ENCODE peak calls at places on chromosomes 6 and 20, in eight cellular contexts. C is right cardiac atrium; N is heart left ventricle; F is aorta; H is body of pancreas; T is IMR-90; D is CD8-positive, alpha-beta memory T cell; O is tibial nerve. G is an unnamed sample.

GRCh38 chr6:151760486-151760885 is 47.0 kb upstream of the ESR1 start:
- DNase-seq in C (no peak), N (no peak), F (no peak), H (no peak), T (no peak), D (no peak), O (no peak), G (no peak)

GRCh38 chr20:46541229-46541935 is 9.1 kb downstream of the OCSTAMP start:
- DNase-seq in C (no peak), N (no peak), F (no peak), H (no peak), T (no peak), D (no peak), O (no peak), G (no peak)

GRCh38 chr20:43971233-43971632 is 56.6 kb downstream of the TOX2 start:
- DNase-seq in C (no peak), N (no peak), F (peak; percentile 43), H (no peak), T (no peak), D (no peak), O (no peak), G (no peak)

GRCh38 chr6:169867751-169868191 is 116.3 kb downstream of the ERMARD start:
- DNase-seq in C (no peak), N (no peak), F (no peak), H (no peak), T (no peak), D (no peak), O (no peak), G (no peak)

GRCh38 chr6:30685977-30686907 is at the start of gene PPP1R18:
- DNase-seq in C (peak; percentile 95), N (peak; percentile 90), F (peak; percentile 96), H (peak; percentile 62), T (peak; percentile 49), D (peak; percentile 79), O (peak; percentile 72), G (peak; percentile 85)

GRCh38 chr20:53664121-53664520 is 70.5 kb upstream of the ZNF217 start:
- DNase-seq in C (no peak), N (no peak), F (no peak), H (no peak), T (no peak), D (no peak), O (no peak), G (no peak)

GRCh38 chr20:1186367-1186991 is 1.7 kb upstream of the TMEM74B start:
- DNase-seq in C (no peak), N (no peak), F (no peak), H (no peak), T (no peak), D (no peak), O (no peak), G (no peak)

GRCh38 chr20:16368645-16369292 is 204.5 kb downstream of the KIF16B start:
- DNase-seq in C (no peak), N (no peak), F (no peak), H (no peak), T (peak; percentile 78), D (no peak), O (no peak), G (no peak)

GRCh38 chr6:43698584-43699349 is 11.2 kb upstream of the MRPS18A start:
- DNase-seq in C (peak; percentile 87), N (peak; percentile 72), F (no peak), H (peak; percentile 26), T (peak; percentile 64), D (no peak), O (peak; percentile 54), G (peak; percentile 62)

GRCh38 chr6:149166324-149166723 is 151.2 kb upstream of the TAB2 start:
- DNase-seq in C (no peak), N (no peak), F (no peak), H (no peak), T (no peak), D (no peak), O (no peak), G (no peak)

GRCh38 chr6:17714879-17715860 is 8.4 kb upstream of the NUP153 start:
- DNase-seq in C (no peak), N (no peak), F (peak; percentile 34), H (no peak), T (peak; percentile 98), D (no peak), O (no peak), G (no peak)

GRCh38 chr6:43269273-43270007 is 26.2 kb downstream of the TTBK1 start:
- DNase-seq in C (peak; percentile 84), N (no peak), F (no peak), H (peak; percentile 43), T (no peak), D (peak; percentile 12), O (no peak), G (no peak)

GRCh38 chr6:38503032-38503784 is 136.5 kb downstream of the BTBD9 start:
- DNase-seq in C (no peak), N (no peak), F (no peak), H (no peak), T (no peak), D (no peak), O (no peak), G (no peak)

GRCh38 chr6:3460253-3460652 is 3.4 kb upstream of the SLC22A23 start:
- DNase-seq in C (no peak), N (no peak), F (no peak), H (no peak), T (no peak), D (no peak), O (no peak), G (no peak)

GRCh38 chr6:4017847-4018193 is 61.1 kb downstream of the FAM217A start:
- DNase-seq in C (no peak), N (no peak), F (no peak), H (no peak), T (peak; percentile 34), D (no peak), O (no peak), G (no peak)

GRCh38 chr6:163605388-163606097 is 191.0 kb downstream of the QKI start:
- DNase-seq in C (no peak), N (no peak), F (no peak), H (no peak), T (no peak), D (no peak), O (no peak), G (no peak)

GRCh38 chr6:163603395-163603794 is 188.9 kb downstream of the QKI start:
- DNase-seq in C (no peak), N (no peak), F (no peak), H (no peak), T (no peak), D (no peak), O (no peak), G (no peak)

GRCh38 chr6:1584996-1585668 is 24.6 kb upstream of the FOXC1 start:
- DNase-seq in C (no peak), N (no peak), F (no peak), H (no peak), T (no peak), D (no peak), O (no peak), G (no peak)

DNA sequence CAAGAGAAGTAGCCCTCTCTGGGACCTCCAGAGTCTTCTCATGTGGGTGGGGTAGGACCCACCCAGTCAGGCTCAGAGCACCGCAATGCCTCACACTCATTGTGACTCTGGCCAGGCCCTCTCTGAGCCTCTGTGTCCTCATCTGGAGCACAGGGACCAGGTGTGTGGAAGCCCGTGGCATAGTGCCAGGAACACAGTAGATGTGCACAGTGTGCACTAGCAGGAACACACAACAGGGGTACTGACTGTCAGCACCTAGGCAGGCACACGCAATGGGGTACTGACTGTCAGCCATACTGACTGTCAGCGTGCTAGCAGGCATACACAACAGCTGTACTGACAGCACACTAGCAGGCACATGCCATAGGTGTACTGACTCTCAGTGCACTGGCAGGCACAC is 2.0 kb upstream of the STMN3 start:
- DNase-seq in C (no peak), N (no peak), F (no peak), H (no peak), T (no peak), D (no peak), O (no peak), G (no peak)
- H3K4me1 ChIP-seq in C (peaks cover 6% of the 10 kb centered on the region), N (peaks cover 40% of the 10 kb centered on the region), F (no peaks in the 10 kb centered on the region), H (peaks cover 48% of the 10 kb centered on the region), T (peaks cover 17% of the 10 kb centered on the region), D (peaks cover 48% of the 10 kb centered on the region), O (peaks cover 33% of the 10 kb centered on the region), G (peaks cover 47% of the 10 kb centered on the region)

DNA sequence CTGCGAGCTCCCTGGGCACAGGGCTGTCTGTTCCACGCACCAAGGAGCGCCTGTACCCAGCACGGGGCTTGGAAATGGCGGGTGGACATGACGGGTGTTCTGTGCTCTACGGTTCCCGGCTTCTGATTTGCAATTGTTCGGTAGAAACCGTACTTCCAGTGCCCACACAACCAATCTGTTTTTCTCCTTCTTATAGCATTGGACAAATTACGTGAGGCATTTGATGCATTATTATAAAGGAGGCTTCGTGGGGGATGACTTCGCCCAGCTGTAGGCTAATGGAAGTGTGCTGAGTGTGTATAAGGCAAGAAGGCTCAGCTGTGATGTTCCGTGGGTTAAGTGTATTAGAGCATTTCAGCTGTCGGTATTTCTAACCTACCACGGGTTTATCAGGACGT is 9.8 kb upstream of the RPS21 start:
- DNase-seq in C (no peak), N (no peak), F (no peak), H (no peak), T (no peak), D (no peak), O (no peak), G (no peak)
- H3K4me1 ChIP-seq in C (no peaks in the 10 kb centered on the region), N (peaks cover 55% of the 10 kb centered on the region), F (no peaks in the 10 kb centered on the region), H (peaks cover 48% of the 10 kb centered on the region), T (peaks cover 30% of the 10 kb centered on the region), D (no peaks in the 10 kb centered on the region), O (peaks cover 23% of the 10 kb centered on the region), G (peaks cover 54% of the 10 kb centered on the region)

DNA sequence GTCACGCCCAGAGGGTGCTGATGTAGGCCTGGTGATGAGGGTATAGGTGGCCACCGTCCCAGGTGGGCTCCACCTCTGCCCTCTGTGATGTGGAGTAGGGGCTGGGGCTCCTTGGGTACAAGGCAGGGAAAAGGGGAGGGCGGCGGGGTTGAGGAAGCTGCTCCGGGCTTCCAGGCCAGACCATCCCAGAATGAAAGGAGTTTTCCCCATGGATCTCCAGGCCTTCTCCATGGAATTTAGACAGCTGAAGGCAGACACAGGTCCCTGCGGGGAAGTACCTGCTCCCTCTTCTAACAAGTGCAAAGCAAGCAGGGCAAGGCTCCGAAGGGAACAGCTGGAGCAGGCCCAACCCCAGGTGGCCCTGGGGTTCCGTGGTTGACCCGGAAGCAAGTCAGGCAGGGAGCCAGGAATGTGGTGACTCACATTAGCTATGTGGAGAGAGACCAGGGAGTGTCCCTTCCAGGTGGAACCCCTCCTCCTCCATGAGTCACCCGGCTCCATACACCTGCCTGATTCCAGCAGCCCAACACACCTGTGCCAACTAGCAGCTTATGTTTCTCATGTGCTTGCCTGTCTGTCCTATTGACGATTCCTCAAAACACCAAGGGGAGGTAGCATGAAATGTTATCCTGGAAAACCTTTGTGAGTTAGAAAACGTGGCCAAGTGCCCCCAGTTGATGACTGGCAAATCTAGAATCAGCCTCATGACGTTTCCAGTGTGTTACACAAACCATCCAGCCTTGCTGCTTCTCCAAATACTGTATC is 59.7 kb upstream of the SNX9 start:
- DNase-seq in C (peak; percentile 70), N (peak; percentile 56), F (no peak), H (peak; percentile 99), T (peak; percentile 65), D (no peak), O (no peak), G (peak; percentile 93)
- H3K4me1 ChIP-seq in C (peaks cover 7% of the 10 kb centered on the region), N (peaks cover 35% of the 10 kb centered on the region), F (peaks cover 5% of the 10 kb centered on the region), H (peaks cover 23% of the 10 kb centered on the region), T (peaks cover 32% of the 10 kb centered on the region), D (peaks cover 57% of the 10 kb centered on the region), O (peaks cover 43% of the 10 kb centered on the region), G (peaks cover 36% of the 10 kb centered on the region)

DNA sequence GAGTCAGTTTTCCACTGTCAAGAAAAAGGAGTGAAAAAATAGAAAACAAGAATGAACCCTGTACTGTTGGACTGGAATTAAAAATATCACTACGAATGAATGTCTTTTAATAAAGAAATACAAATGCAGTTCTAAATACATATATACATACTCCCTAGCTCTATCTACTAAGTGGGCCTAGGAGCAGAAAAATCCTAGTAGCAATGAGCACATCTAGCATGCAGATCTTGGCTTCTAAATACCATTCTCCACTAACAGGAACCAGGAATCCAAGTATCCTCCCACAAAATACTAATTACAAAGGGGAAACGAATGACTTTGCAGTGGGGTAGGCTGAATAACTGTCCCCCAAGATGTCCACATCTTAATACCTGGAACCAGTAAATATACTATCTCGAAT is 25.4 kb downstream of the SEC63 start:
- DNase-seq in C (no peak), N (no peak), F (no peak), H (no peak), T (no peak), D (no peak), O (no peak), G (no peak)
- H3K4me1 ChIP-seq in C (no peaks in the 10 kb centered on the region), N (no peaks in the 10 kb centered on the region), F (no peaks in the 10 kb centered on the region), H (no peaks in the 10 kb centered on the region), T (no peaks in the 10 kb centered on the region), D (no peaks in the 10 kb centered on the region), O (no peaks in the 10 kb centered on the region), G (no peaks in the 10 kb centered on the region)

G was measured in lower lobe of right lung.